ENCODE peak calls at places on chromosomes 7 and 10, in four cellular contexts. One of them, this sample, is unnamed.

GRCh38 chr7:428387-428786 is 91.3 kb downstream of the PDGFA start:
- DNase-seq in adrenal gland: no peak
- DNase-seq in lower lobe of right lung: no peak
- DNase-seq in PC-3: no peak
- DNase-seq in this sample: no peak

GRCh38 chr7:31134246-31135188 is 82.4 kb downstream of the ADCYAP1R1 start:
- DNase-seq in adrenal gland: peak; percentile 77
- DNase-seq in lower lobe of right lung: peak; percentile 63
- DNase-seq in PC-3: peak; percentile 86
- DNase-seq in this sample: peak; percentile 61

GRCh38 chr7:140649566-140650205 is 9.1 kb upstream of the DENND2A start:
- DNase-seq in adrenal gland: no peak
- DNase-seq in lower lobe of right lung: no peak
- DNase-seq in PC-3: peak; percentile 53
- DNase-seq in this sample: no peak

GRCh38 chr7:151851782-151852181 is 25.1 kb downstream of the PRKAG2 start:
- DNase-seq in adrenal gland: peak; percentile 47
- DNase-seq in lower lobe of right lung: peak; percentile 76
- DNase-seq in PC-3: no peak
- DNase-seq in this sample: no peak

GRCh38 chr7:15016726-15017125 is 114.2 kb upstream of the DGKB start:
- DNase-seq in adrenal gland: no peak
- DNase-seq in lower lobe of right lung: no peak
- DNase-seq in PC-3: peak; percentile 93
- DNase-seq in this sample: no peak

GRCh38 chr10:122655524-122656307 is 43.9 kb downstream of the C10orf120 start:
- DNase-seq in adrenal gland: peak; percentile 6
- DNase-seq in lower lobe of right lung: peak; percentile 72
- DNase-seq in PC-3: no peak
- DNase-seq in this sample: no peak

GRCh38 chr10:5442056-5442989 is 30.0 kb downstream of the NET1 start:
- DNase-seq in adrenal gland: peak; percentile 51
- DNase-seq in lower lobe of right lung: no peak
- DNase-seq in PC-3: peak; percentile 69
- DNase-seq in this sample: no peak

GRCh38 chr10:4130685-4131084 is 345.7 kb upstream of the KLF6 start:
- DNase-seq in adrenal gland: no peak
- DNase-seq in lower lobe of right lung: no peak
- DNase-seq in PC-3: no peak
- DNase-seq in this sample: no peak

GRCh38 chr10:95567903-95568630 is 6.9 kb upstream of the SORBS1 start:
- DNase-seq in adrenal gland: no peak
- DNase-seq in lower lobe of right lung: no peak
- DNase-seq in PC-3: peak; percentile 26
- DNase-seq in this sample: no peak

GRCh38 chr10:86969421-86970041 is 1.2 kb downstream of the ADIRF start:
- DNase-seq in adrenal gland: no peak
- DNase-seq in lower lobe of right lung: no peak
- DNase-seq in PC-3: peak; percentile 65
- DNase-seq in this sample: no peak

GRCh38 chr10:74910604-74911355 is 84.4 kb downstream of the KAT6B start:
- DNase-seq in adrenal gland: no peak
- DNase-seq in lower lobe of right lung: no peak
- DNase-seq in PC-3: peak; percentile 54
- DNase-seq in this sample: no peak

GRCh38 chr10:76736848-76737495 is 900.6 kb downstream of the KCNMA1 start:
- DNase-seq in adrenal gland: no peak
- DNase-seq in lower lobe of right lung: no peak
- DNase-seq in PC-3: no peak
- DNase-seq in this sample: no peak

GRCh38 chr7:20193242-20193777 is 23.9 kb downstream of the MACC1 start:
- DNase-seq in adrenal gland: no peak
- DNase-seq in lower lobe of right lung: no peak
- DNase-seq in PC-3: no peak
- DNase-seq in this sample: no peak

GRCh38 chr7:1531979-1532455 is 1.5 kb downstream of the MAFK start:
- DNase-seq in adrenal gland: no peak
- DNase-seq in lower lobe of right lung: no peak
- DNase-seq in PC-3: peak; percentile 34
- DNase-seq in this sample: no peak

GRCh38 chr10:92757720-92758119 is 68.0 kb downstream of the HHEX start:
- DNase-seq in adrenal gland: no peak
- DNase-seq in lower lobe of right lung: no peak
- DNase-seq in PC-3: no peak
- DNase-seq in this sample: no peak
- H3K27ac ChIP-seq in adrenal gland: no peak overlapping the region
- H3K27ac ChIP-seq in lower lobe of right lung: peak overlapping the region; percentile 67
- H3K27ac ChIP-seq in PC-3: no peak overlapping the region
- H3K27ac ChIP-seq in this sample: peak overlapping the region; percentile 79

GRCh38 chr7:157926521-157927167 is 589.8 kb downstream of the DNAJB6 start:
- DNase-seq in adrenal gland: no peak
- DNase-seq in lower lobe of right lung: no peak
- DNase-seq in PC-3: no peak
- DNase-seq in this sample: no peak
- H3K4me1 ChIP-seq in adrenal gland: no peaks in the 10 kb centered on the region
- H3K4me1 ChIP-seq in lower lobe of right lung: no peaks in the 10 kb centered on the region
- H3K4me1 ChIP-seq in PC-3: no peaks in the 10 kb centered on the region
- H3K4me1 ChIP-seq in this sample: no peaks in the 10 kb centered on the region

GRCh38 chr10:985361-985760 is 2.9 kb upstream of the GTPBP4 start:
- DNase-seq in adrenal gland: no peak
- DNase-seq in lower lobe of right lung: no peak
- DNase-seq in PC-3: no peak
- DNase-seq in this sample: no peak

GRCh38 chr10:986137-986825 is 2.0 kb upstream of the GTPBP4 start:
- DNase-seq in adrenal gland: no peak
- DNase-seq in lower lobe of right lung: peak; percentile 84
- DNase-seq in PC-3: peak; percentile 57
- DNase-seq in this sample: no peak

GRCh38 chr10:983951-984705 is 4.1 kb upstream of the GTPBP4 start:
- DNase-seq in adrenal gland: no peak
- DNase-seq in lower lobe of right lung: no peak
- DNase-seq in PC-3: peak; percentile 30
- DNase-seq in this sample: no peak

GRCh38 chr10:980468-980867 is 7.8 kb upstream of the GTPBP4 start:
- DNase-seq in adrenal gland: no peak
- DNase-seq in lower lobe of right lung: no peak
- DNase-seq in PC-3: no peak
- DNase-seq in this sample: no peak

DNA sequence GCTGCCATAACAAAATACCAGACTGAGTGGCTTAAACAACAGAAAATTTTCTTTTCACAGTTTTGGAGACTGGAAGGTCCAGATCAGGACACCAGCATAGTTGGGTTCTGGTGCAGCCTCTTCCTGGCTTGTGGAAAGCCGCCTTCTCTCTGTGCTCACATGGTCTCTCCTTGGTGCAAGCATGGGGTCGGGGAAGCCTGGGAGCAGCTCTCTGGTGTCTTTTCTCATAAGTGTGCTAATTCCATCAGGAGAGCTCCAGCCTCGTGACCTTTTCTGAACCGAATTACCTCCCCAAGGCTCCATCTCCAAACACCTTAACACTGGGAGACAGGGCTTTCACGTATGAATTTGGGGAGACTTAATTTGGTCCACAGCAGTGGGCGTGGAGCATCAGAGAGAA is 4.8 kb upstream of the GTPBP4 start:
- DNase-seq in adrenal gland: no peak
- DNase-seq in lower lobe of right lung: no peak
- DNase-seq in PC-3: no peak
- DNase-seq in this sample: no peak
- H3K27ac ChIP-seq in adrenal gland: no peak overlapping the region
- H3K27ac ChIP-seq in lower lobe of right lung: peak overlapping the region; percentile 22
- H3K27ac ChIP-seq in PC-3: no peak overlapping the region
- H3K27ac ChIP-seq in this sample: no peak overlapping the region

GRCh38 chr7:43645699-43646226 is 62.9 kb downstream of the STK17A start:
- DNase-seq in adrenal gland: no peak
- DNase-seq in lower lobe of right lung: no peak
- DNase-seq in PC-3: no peak
- DNase-seq in this sample: no peak

GRCh38 chr7:43640679-43641078 is 57.8 kb downstream of the STK17A start:
- DNase-seq in adrenal gland: no peak
- DNase-seq in lower lobe of right lung: no peak
- DNase-seq in PC-3: no peak
- DNase-seq in this sample: no peak

GRCh38 chr7:43643842-43644241 is 60.9 kb downstream of the STK17A start:
- DNase-seq in adrenal gland: no peak
- DNase-seq in lower lobe of right lung: no peak
- DNase-seq in PC-3: no peak
- DNase-seq in this sample: no peak

GRCh38 chr7:43639858-43640491 is 57.1 kb downstream of the STK17A start:
- DNase-seq in adrenal gland: peak; percentile 84
- DNase-seq in lower lobe of right lung: peak; percentile 63
- DNase-seq in PC-3: peak; percentile 50
- DNase-seq in this sample: peak; percentile 61

GRCh38 chr7:43642897-43643630 is 60.2 kb downstream of the STK17A start:
- DNase-seq in adrenal gland: no peak
- DNase-seq in lower lobe of right lung: no peak
- DNase-seq in PC-3: no peak
- DNase-seq in this sample: no peak
- H3K4me1 ChIP-seq in adrenal gland: peaks cover 46% of the 10 kb centered on the region
- H3K4me1 ChIP-seq in lower lobe of right lung: peaks cover 56% of the 10 kb centered on the region
- H3K4me1 ChIP-seq in PC-3: peaks cover 41% of the 10 kb centered on the region
- H3K4me1 ChIP-seq in this sample: peaks cover 52% of the 10 kb centered on the region

GRCh38 chr10:51079766-51080165 is 5.5 kb downstream of the PRKG1 start:
- DNase-seq in adrenal gland: no peak
- DNase-seq in lower lobe of right lung: no peak
- DNase-seq in PC-3: no peak
- DNase-seq in this sample: no peak

GRCh38 chr10:51079331-51079730 is 5.0 kb downstream of the PRKG1 start:
- DNase-seq in adrenal gland: no peak
- DNase-seq in lower lobe of right lung: no peak
- DNase-seq in PC-3: no peak
- DNase-seq in this sample: no peak

GRCh38 chr10:51076442-51076841 is 2.2 kb downstream of the PRKG1 start:
- DNase-seq in adrenal gland: no peak
- DNase-seq in lower lobe of right lung: no peak
- DNase-seq in PC-3: no peak
- DNase-seq in this sample: no peak

GRCh38 chr10:51075802-51076201 is 1.5 kb downstream of the PRKG1 start:
- DNase-seq in adrenal gland: no peak
- DNase-seq in lower lobe of right lung: no peak
- DNase-seq in PC-3: no peak
- DNase-seq in this sample: no peak

DNA sequence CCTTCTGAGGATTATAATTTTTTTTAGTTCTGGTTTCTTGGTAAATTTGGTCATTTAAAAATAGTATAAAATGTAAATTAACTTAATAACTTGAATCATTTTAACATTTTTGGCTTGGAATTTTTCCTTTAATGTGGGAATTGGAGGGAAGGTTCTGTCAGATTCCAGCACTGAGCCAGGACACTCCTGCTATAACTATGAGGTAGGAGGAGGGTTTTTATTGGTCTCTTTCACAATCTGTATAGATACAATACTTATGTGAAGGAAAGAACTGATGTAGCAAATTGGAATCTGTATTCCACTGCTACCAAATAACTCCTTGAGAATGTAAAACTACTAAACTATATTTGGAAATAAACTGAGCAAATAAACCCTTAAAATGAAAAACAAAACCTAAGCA is 3.2 kb downstream of the PRKG1 start:
- DNase-seq in adrenal gland: no peak
- DNase-seq in lower lobe of right lung: no peak
- DNase-seq in PC-3: peak; percentile 50
- DNase-seq in this sample: no peak
- H3K27ac ChIP-seq in adrenal gland: no peak overlapping the region
- H3K27ac ChIP-seq in lower lobe of right lung: no peak overlapping the region
- H3K27ac ChIP-seq in PC-3: no peak overlapping the region
- H3K27ac ChIP-seq in this sample: peak overlapping the region; percentile 89

GRCh38 chr10:132575320-132576201 is 38.0 kb downstream of the INPP5A start:
- DNase-seq in adrenal gland: peak; percentile 43
- DNase-seq in lower lobe of right lung: no peak
- DNase-seq in PC-3: peak; percentile 96
- DNase-seq in this sample: no peak
- H3K4me1 ChIP-seq in adrenal gland: peaks cover 51% of the 10 kb centered on the region
- H3K4me1 ChIP-seq in lower lobe of right lung: peaks cover 67% of the 10 kb centered on the region
- H3K4me1 ChIP-seq in PC-3: peaks cover 54% of the 10 kb centered on the region
- H3K4me1 ChIP-seq in this sample: peaks cover 57% of the 10 kb centered on the region

GRCh38 chr7:74429153-74429747 is 24.5 kb upstream of the GTF2IRD1 start:
- DNase-seq in adrenal gland: no peak
- DNase-seq in lower lobe of right lung: no peak
- DNase-seq in PC-3: no peak
- DNase-seq in this sample: no peak
- H3K27ac ChIP-seq in adrenal gland: no peak overlapping the region
- H3K27ac ChIP-seq in lower lobe of right lung: no peak overlapping the region
- H3K27ac ChIP-seq in PC-3: no peak overlapping the region
- H3K27ac ChIP-seq in this sample: no peak overlapping the region

DNA sequence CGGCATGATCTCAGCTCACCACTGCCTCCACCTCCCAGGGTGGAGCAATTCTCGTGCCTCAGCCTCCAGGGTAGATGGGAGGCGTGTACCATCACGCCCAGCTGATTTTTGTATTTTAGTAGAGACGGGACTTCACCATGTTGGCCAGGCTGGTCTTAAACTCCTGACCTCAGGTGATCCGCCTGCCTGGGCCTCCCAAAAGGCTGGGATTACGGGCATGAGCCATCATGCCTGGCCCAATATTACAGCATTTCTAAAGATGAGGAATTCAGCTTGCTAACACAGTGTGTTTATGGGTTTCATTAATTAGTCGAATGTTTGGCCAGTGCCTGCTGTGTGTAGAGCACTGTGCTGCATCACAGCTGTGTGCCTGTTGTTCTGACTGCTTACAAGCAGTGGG is 3.7 kb downstream of the WDR37 start:
- DNase-seq in adrenal gland: no peak
- DNase-seq in lower lobe of right lung: no peak
- DNase-seq in PC-3: no peak
- DNase-seq in this sample: no peak
- H3K4me1 ChIP-seq in adrenal gland: peaks cover 26% of the 10 kb centered on the region
- H3K4me1 ChIP-seq in lower lobe of right lung: peaks cover 31% of the 10 kb centered on the region
- H3K4me1 ChIP-seq in PC-3: peaks cover 11% of the 10 kb centered on the region
- H3K4me1 ChIP-seq in this sample: peaks cover 19% of the 10 kb centered on the region

GRCh38 chr7:135616136-135616535 is 46.2 kb upstream of the STMP1 start:
- DNase-seq in adrenal gland: no peak
- DNase-seq in lower lobe of right lung: no peak
- DNase-seq in PC-3: no peak
- DNase-seq in this sample: no peak

GRCh38 chr7:135620980-135621850 is 41.1 kb upstream of the STMP1 start:
- DNase-seq in adrenal gland: peak; percentile 69
- DNase-seq in lower lobe of right lung: no peak
- DNase-seq in PC-3: peak; percentile 89
- DNase-seq in this sample: peak; percentile 13

GRCh38 chr7:135618510-135618909 is 43.8 kb upstream of the STMP1 start:
- DNase-seq in adrenal gland: no peak
- DNase-seq in lower lobe of right lung: no peak
- DNase-seq in PC-3: no peak
- DNase-seq in this sample: no peak

GRCh38 chr7:135617781-135618180 is 44.5 kb upstream of the STMP1 start:
- DNase-seq in adrenal gland: no peak
- DNase-seq in lower lobe of right lung: no peak
- DNase-seq in PC-3: no peak
- DNase-seq in this sample: no peak

GRCh38 chr7:135620447-135620846 is 41.9 kb upstream of the STMP1 start:
- DNase-seq in adrenal gland: no peak
- DNase-seq in lower lobe of right lung: no peak
- DNase-seq in PC-3: no peak
- DNase-seq in this sample: no peak
- H3K27ac ChIP-seq in adrenal gland: no peak overlapping the region
- H3K27ac ChIP-seq in lower lobe of right lung: no peak overlapping the region
- H3K27ac ChIP-seq in PC-3: no peak overlapping the region
- H3K27ac ChIP-seq in this sample: no peak overlapping the region

This sample was measured in transverse colon.